ENCODE peak calls at places on chromosomes 2 and 18, in seven cellular contexts. V is Calu3; X is IMR-90; M is dermis microvascular lymphatic vessel endothelial cell; L is kidney epithelial cell; Z is left colon; Q is naive thymus-derived CD8-positive, alpha-beta T cell. E is an unnamed sample.

GRCh38 chr2:69621440-69621839 is 22.1 kb downstream of the AAK1 start:
- DNase-seq in V (no peak), X (no peak), M (no peak), L (no peak), Z (no peak), Q (no peak), E (no peak)

GRCh38 chr18:36095936-36096519 is 28.7 kb upstream of the RPRD1A start:
- DNase-seq in V (peak; percentile 5), X (peak; percentile 85), M (peak; percentile 64), L (peak; percentile 23), Z (no peak), Q (no peak), E (peak; percentile 38)

GRCh38 chr2:104939570-104940235 is 85.8 kb downstream of the POU3F3 start:
- DNase-seq in V (no peak), X (no peak), M (no peak), L (no peak), Z (no peak), Q (no peak), E (no peak)

GRCh38 chr2:3738454-3738853 is 35.1 kb downstream of the DCDC2C start:
- DNase-seq in V (peak; percentile 30), X (peak; percentile 54), M (no peak), L (no peak), Z (no peak), Q (no peak), E (no peak)

GRCh38 chr2:85053802-85054201 is 79.4 kb upstream of the TCF7L1 start:
- DNase-seq in V (peak; percentile 54), X (peak; percentile 54), M (peak; percentile 24), L (peak; percentile 43), Z (peak; percentile 76), Q (no peak), E (no peak)

GRCh38 chr2:176683565-176684210 is 414.4 kb downstream of the MTX2 start:
- DNase-seq in V (no peak), X (no peak), M (no peak), L (no peak), Z (no peak), Q (no peak), E (no peak)

GRCh38 chr2:37871453-37872191 is 53.5 kb upstream of the RMDN2 start:
- DNase-seq in V (no peak), X (peak; percentile 81), M (peak; percentile 53), L (peak; percentile 88), Z (no peak), Q (no peak), E (no peak)

GRCh38 chr2:238439093-238439849 is 12.5 kb downstream of the ASB1 start:
- DNase-seq in V (peak; percentile 84), X (peak; percentile 98), M (no peak), L (peak; percentile 95), Z (no peak), Q (no peak), E (peak; percentile 43)

GRCh38 chr2:129483366-129483765 is 496.1 kb upstream of the RAB6C start:
- DNase-seq in V (no peak), X (no peak), M (no peak), L (no peak), Z (no peak), Q (no peak), E (no peak)

GRCh38 chr18:79552696-79553095 is 126.9 kb upstream of the CTDP1 start:
- DNase-seq in V (no peak), X (no peak), M (no peak), L (no peak), Z (no peak), Q (no peak), E (no peak)

GRCh38 chr2:11347403-11347965 is 3.0 kb upstream of the ROCK2 start:
- DNase-seq in V (no peak), X (no peak), M (no peak), L (no peak), Z (no peak), Q (no peak), E (no peak)

GRCh38 chr2:205705511-205706397 is 23.5 kb downstream of the NRP2 start:
- DNase-seq in V (no peak), X (no peak), M (no peak), L (no peak), Z (no peak), Q (no peak), E (no peak)

E was measured in central memory CD4-positive, alpha-beta T cell.